ENCODE peak calls at places on chromosomes 11 and 22, in nine cellular contexts. T is stomach, E is AG09309, W is foreskin fibroblast, O is D721Med, F is heart left ventricle, N is WTC11, Q is right lobe of liver, I is tibial artery. Y is an unnamed sample.

GRCh38 chr11:17613983-17614382 is 66.9 kb downstream of the OTOG start:
- DNase-seq in I (no peak), O (no peak), E (no peak), N (no peak), Q (no peak), F (no peak), W (no peak), T (no peak), Y (no peak)

GRCh38 chr11:12077535-12078280 is 32.7 kb upstream of the MICAL2 start:
- DNase-seq in O (no peak), I (no peak), N (no peak), E (no peak), Q (peak; percentile 23), W (peak; percentile 60), T (no peak), F (no peak), Y (no peak)

GRCh38 chr11:2801711-2802388 is 83.7 kb downstream of the CDKN1C start:
- DNase-seq in Q (no peak), N (peak; percentile 10), O (no peak), T (peak; percentile 23), E (no peak), W (no peak), F (peak; percentile 14), I (peak; percentile 59), Y (peak; percentile 8)

GRCh38 chr22:24146791-24147353 is 34.4 kb upstream of the SUSD2 start:
- DNase-seq in O (no peak), N (peak; percentile 27), T (no peak), F (peak; percentile 69), E (no peak), W (peak; percentile 69), I (peak; percentile 84), Q (no peak), Y (no peak)

GRCh38 chr11:112219476-112220232 is 6.6 kb upstream of the PTS start:
- DNase-seq in I (no peak), O (peak; percentile 27), T (no peak), W (peak; percentile 86), F (no peak), Q (no peak), E (peak; percentile 47), N (no peak), Y (no peak)

GRCh38 chr11:134365011-134365925 is 33.5 kb downstream of the GLB1L2 start:
- DNase-seq in E (no peak), T (no peak), W (no peak), O (no peak), Q (no peak), I (peak; percentile 53), F (peak; percentile 11), N (no peak), Y (no peak)

GRCh38 chr11:2725367-2726300 is 25.8 kb upstream of the KCNQ1OT1 start:
- DNase-seq in F (peak; percentile 84), Q (no peak), O (no peak), I (no peak), E (no peak), T (no peak), N (no peak), W (peak; percentile 53), Y (peak; percentile 72)

GRCh38 chr11:128497057-128497957 is 90.1 kb downstream of the ETS1 start:
- DNase-seq in T (no peak), O (no peak), N (no peak), E (peak; percentile 96), I (no peak), W (peak; percentile 98), F (peak; percentile 62), Q (peak; percentile 66), Y (no peak)

GRCh38 chr22:24429411-24430365 is 2.3 kb downstream of the ADORA2A start:
- DNase-seq in O (no peak), I (no peak), E (no peak), W (peak; percentile 60), T (peak; percentile 84), F (peak; percentile 69), N (no peak), Q (no peak), Y (no peak)

GRCh38 chr11:82782825-82783374 is 49.2 kb upstream of the FAM181B start:
- DNase-seq in W (no peak), Q (no peak), T (no peak), I (no peak), F (no peak), O (no peak), E (no peak), N (no peak), Y (no peak)

GRCh38 chr11:57463596-57464342 is 3.4 kb downstream of the RTN4RL2 start:
- DNase-seq in T (no peak), I (no peak), W (no peak), Q (no peak), O (no peak), N (peak; percentile 27), E (no peak), F (no peak), Y (no peak)

GRCh38 chr11:12853652-12854296 is 155.3 kb upstream of the RASSF10 start:
- DNase-seq in O (no peak), Q (peak; percentile 74), N (no peak), F (no peak), W (peak; percentile 53), T (peak; percentile 71), I (no peak), E (no peak), Y (no peak)

GRCh38 chr22:25661067-25661466 is 80.9 kb upstream of the MYO18B start:
- DNase-seq in F (no peak), E (no peak), N (no peak), I (no peak), W (no peak), Q (no peak), T (no peak), O (no peak), Y (no peak)

GRCh38 chr11:114392735-114393667 is 7.3 kb downstream of the C11orf71 start:
- DNase-seq in I (no peak), F (no peak), Q (no peak), T (no peak), W (no peak), E (no peak), O (no peak), N (no peak), Y (no peak)

GRCh38 chr11:129894281-129895125 is 875 bp downstream of the NFRKB start:
- DNase-seq in I (no peak), E (no peak), N (no peak), W (peak; percentile 29), F (no peak), O (no peak), Q (no peak), T (no peak), Y (no peak)

DNA sequence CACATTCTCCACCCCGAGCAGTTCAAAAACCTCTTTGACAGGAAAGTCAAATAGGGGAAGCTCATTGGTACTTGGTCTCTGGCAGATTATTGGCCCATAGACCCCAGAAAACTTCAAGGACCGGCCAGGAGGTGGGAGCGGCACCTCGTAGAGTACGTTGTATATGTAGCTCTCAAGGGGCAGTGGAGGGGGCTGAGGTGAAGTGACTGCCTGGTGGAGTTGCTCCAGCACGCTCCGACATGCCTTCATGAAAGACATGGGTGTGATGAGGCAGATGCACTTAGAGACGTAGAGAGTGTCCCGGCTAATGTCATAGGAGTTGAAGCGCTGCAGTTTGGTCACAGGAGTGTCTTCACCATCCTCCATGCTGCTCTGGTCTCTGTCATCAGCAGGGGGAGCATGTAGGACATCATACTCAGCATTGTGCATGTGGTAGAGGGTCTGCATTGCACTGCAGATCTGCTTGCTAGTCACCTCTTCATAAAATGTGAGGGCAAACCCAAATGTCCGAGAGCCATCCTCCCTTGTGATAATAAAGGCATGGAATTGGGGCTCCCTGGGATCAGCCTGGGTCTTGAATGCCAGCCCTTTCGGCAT is 61.3 kb downstream of the DENND5A start:
- DNase-seq in O (no peak), F (peak; percentile 33), N (peak; percentile 22), W (no peak), Q (no peak), I (no peak), E (no peak), T (no peak), Y (no peak)
- TF ChIP-seq CTCF in O (peak; percentile 40), F (peak; percentile 21), N (no peak), W (no peak), Q (peak; percentile 8), I (no peak), E (no peak), T (no peak), Y (no peak)

DNA sequence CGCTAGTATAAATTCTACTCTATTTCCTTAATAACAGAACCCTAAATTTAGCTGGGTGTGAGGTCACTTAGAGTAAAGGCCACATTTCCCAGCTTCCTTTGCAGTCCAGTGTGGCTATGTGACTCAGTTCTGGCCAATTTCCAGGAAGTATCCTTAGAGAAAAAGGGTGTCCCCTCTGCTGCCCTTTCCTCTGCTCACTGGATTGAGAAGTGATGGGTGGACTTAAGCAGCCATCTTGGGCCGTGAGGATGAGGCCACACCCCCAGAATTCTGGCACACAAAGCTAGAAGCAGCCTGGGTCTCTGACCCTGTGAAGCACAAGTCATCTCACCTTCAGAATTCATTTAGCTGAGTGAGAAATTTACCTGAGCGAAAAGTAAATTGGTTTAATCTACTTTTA is 11.7 kb upstream of the RASD2 start:
- DNase-seq in N (no peak), T (no peak), Q (no peak), I (no peak), W (no peak), F (no peak), E (no peak), O (no peak), Y (no peak)
- TF ChIP-seq CTCF in N (no peak), T (no peak), Q (no peak), I (no peak), W (no peak), F (no peak), E (no peak), O (no peak), Y (no peak)

GRCh38 chr22:46008836-46009596 is 32.1 kb upstream of the WNT7B start:
- DNase-seq in O (no peak), E (no peak), I (peak; percentile 61), T (no peak), F (peak; percentile 23), W (no peak), N (no peak), Q (no peak), Y (no peak)

GRCh38 chr22:46007848-46008261 is 30.9 kb upstream of the WNT7B start:
- DNase-seq in T (peak; percentile 39), E (peak; percentile 81), W (peak; percentile 96), Q (no peak), N (no peak), O (no peak), F (peak; percentile 92), I (peak; percentile 96), Y (peak; percentile 56)

GRCh38 chr22:46008291-46008690 is 31.3 kb upstream of the WNT7B start:
- DNase-seq in W (peak; percentile 34), Q (no peak), T (no peak), F (no peak), I (no peak), N (no peak), E (no peak), O (no peak), Y (no peak)

GRCh38 chr22:46006379-46007002 is 29.5 kb upstream of the WNT7B start:
- DNase-seq in I (peak; percentile 96), O (peak; percentile 88), W (peak; percentile 97), T (peak; percentile 91), Q (peak; percentile 89), N (peak; percentile 92), F (peak; percentile 98), E (no peak), Y (peak; percentile 80)

GRCh38 chr22:46007003-46007847 is 30.3 kb upstream of the WNT7B start:
- DNase-seq in N (no peak), T (peak; percentile 69), Q (peak; percentile 50), I (peak; percentile 89), F (peak; percentile 73), O (no peak), W (peak; percentile 92), E (no peak), Y (no peak)
- TF ChIP-seq CTCF in N (no peak), T (no peak), Q (no peak), I (no peak), F (no peak), O (no peak), W (no peak), E (no peak), Y (no peak)

GRCh38 chr22:22197993-22198402 is 46.6 kb upstream of the VPREB1 start:
- DNase-seq in F (no peak), Q (no peak), T (no peak), I (no peak), O (no peak), N (no peak), E (no peak), W (no peak), Y (no peak)
- TF ChIP-seq CTCF in F (no peak), Q (no peak), T (no peak), I (no peak), O (no peak), N (no peak), E (no peak), W (no peak), Y (no peak)